ENCODE peak calls at places on chromosomes 11 and 22, in five cellular contexts. One of them, this sample, is unnamed.
A peak's percentile ranks its signal among the peaks of the same experiment; 100 is the strongest.

GRCh38 chr11:8006349-8006977 is 19.3 kb downstream of the EIF3F start:
- DNase-seq in GM12878: peak; percentile 7
- DNase-seq in K562: peak; percentile 68
- DNase-seq in HepG2: peak; percentile 63
- DNase-seq in SK-N-SH: peak; percentile 77
- DNase-seq in this sample: peak; percentile 77

GRCh38 chr11:70548976-70549375 is 150.6 kb downstream of the CTTN start:
- DNase-seq in GM12878: no peak
- DNase-seq in K562: peak; percentile 48
- DNase-seq in HepG2: no peak
- DNase-seq in SK-N-SH: no peak
- DNase-seq in this sample: no peak

GRCh38 chr11:11752688-11753087 is 89.1 kb upstream of the USP47 start:
- DNase-seq in GM12878: no peak
- DNase-seq in K562: no peak
- DNase-seq in HepG2: no peak
- DNase-seq in SK-N-SH: no peak
- DNase-seq in this sample: no peak

GRCh38 chr22:32991353-32992115 is 66.6 kb downstream of the SYN3 start:
- DNase-seq in GM12878: no peak
- DNase-seq in K562: no peak
- DNase-seq in HepG2: no peak
- DNase-seq in SK-N-SH: peak; percentile 49
- DNase-seq in this sample: no peak

GRCh38 chr22:49310354-49310753 is 517.3 kb downstream of the BRD1 start:
- DNase-seq in GM12878: no peak
- DNase-seq in K562: no peak
- DNase-seq in HepG2: no peak
- DNase-seq in SK-N-SH: no peak
- DNase-seq in this sample: no peak

GRCh38 chr22:26889794-26890193 is 232.4 kb downstream of the MIAT start:
- DNase-seq in GM12878: no peak
- DNase-seq in K562: no peak
- DNase-seq in HepG2: no peak
- DNase-seq in SK-N-SH: no peak
- DNase-seq in this sample: no peak

GRCh38 chr11:105004021-105004420 is 18.9 kb downstream of the CASP5 start:
- DNase-seq in GM12878: no peak
- DNase-seq in K562: no peak
- DNase-seq in HepG2: peak; percentile 51
- DNase-seq in SK-N-SH: no peak
- DNase-seq in this sample: no peak

GRCh38 chr11:46952553-46952952 is 16.0 kb downstream of the CSTPP1 start:
- DNase-seq in GM12878: no peak
- DNase-seq in K562: no peak
- DNase-seq in HepG2: no peak
- DNase-seq in SK-N-SH: no peak
- DNase-seq in this sample: no peak

GRCh38 chr22:38724926-38725571 is 19.3 kb downstream of the GTPBP1 start:
- DNase-seq in GM12878: no peak
- DNase-seq in K562: peak; percentile 39
- DNase-seq in HepG2: peak; percentile 58
- DNase-seq in SK-N-SH: peak; percentile 44
- DNase-seq in this sample: peak; percentile 70

GRCh38 chr11:28383471-28383870 is 275.3 kb downstream of the METTL15 start:
- DNase-seq in GM12878: no peak
- DNase-seq in K562: no peak
- DNase-seq in HepG2: no peak
- DNase-seq in SK-N-SH: no peak
- DNase-seq in this sample: no peak

GRCh38 chr11:57155838-57156583 is 25.7 kb upstream of the LRRC55 start:
- DNase-seq in GM12878: no peak
- DNase-seq in K562: no peak
- DNase-seq in HepG2: no peak
- DNase-seq in SK-N-SH: peak; percentile 44
- DNase-seq in this sample: no peak

GRCh38 chr11:65414776-65415498 is 7.7 kb upstream of the NEAT1 start:
- DNase-seq in GM12878: no peak
- DNase-seq in K562: no peak
- DNase-seq in HepG2: no peak
- DNase-seq in SK-N-SH: no peak
- DNase-seq in this sample: no peak

GRCh38 chr11:79086056-79086455 is 354.8 kb downstream of the TENM4 start:
- DNase-seq in GM12878: no peak
- DNase-seq in K562: no peak
- DNase-seq in HepG2: no peak
- DNase-seq in SK-N-SH: no peak
- DNase-seq in this sample: no peak

GRCh38 chr11:15035283-15035682 is 38.1 kb upstream of the CALCB start:
- DNase-seq in GM12878: no peak
- DNase-seq in K562: no peak
- DNase-seq in HepG2: no peak
- DNase-seq in SK-N-SH: no peak
- DNase-seq in this sample: no peak

GRCh38 chr11:130413383-130414106 is 14.9 kb downstream of the ADAMTS8 start:
- DNase-seq in GM12878: no peak
- DNase-seq in K562: no peak
- DNase-seq in HepG2: no peak
- DNase-seq in SK-N-SH: no peak
- DNase-seq in this sample: no peak

GRCh38 chr11:114082767-114083181 is 23.3 kb downstream of the ZBTB16 start:
- DNase-seq in GM12878: no peak
- DNase-seq in K562: peak; percentile 81
- DNase-seq in HepG2: no peak
- DNase-seq in SK-N-SH: no peak
- DNase-seq in this sample: no peak

GRCh38 chr11:83725718-83726117 is 439.6 kb upstream of the CCDC90B start:
- DNase-seq in GM12878: peak; percentile 28
- DNase-seq in K562: no peak
- DNase-seq in HepG2: no peak
- DNase-seq in SK-N-SH: no peak
- DNase-seq in this sample: no peak

GRCh38 chr11:60872124-60872951 is 5.0 kb downstream of the ZP1 start:
- DNase-seq in GM12878: no peak
- DNase-seq in K562: no peak
- DNase-seq in HepG2: no peak
- DNase-seq in SK-N-SH: peak; percentile 12
- DNase-seq in this sample: no peak

GRCh38 chr22:17491090-17491489 is 72.2 kb upstream of the SLC25A18 start:
- DNase-seq in GM12878: no peak
- DNase-seq in K562: no peak
- DNase-seq in HepG2: no peak
- DNase-seq in SK-N-SH: no peak
- DNase-seq in this sample: no peak

GRCh38 chr11:125141686-125142535 is 22.6 kb upstream of the PKNOX2 start:
- DNase-seq in GM12878: no peak
- DNase-seq in K562: peak; percentile 87
- DNase-seq in HepG2: no peak
- DNase-seq in SK-N-SH: peak; percentile 87
- DNase-seq in this sample: peak; percentile 87

GRCh38 chr11:1498262-1498661 is 11.7 kb upstream of the MOB2 start:
- DNase-seq in GM12878: no peak
- DNase-seq in K562: no peak
- DNase-seq in HepG2: no peak
- DNase-seq in SK-N-SH: no peak
- DNase-seq in this sample: no peak

GRCh38 chr11:93689166-93689734 is 27.8 kb downstream of the CEP295 start:
- DNase-seq in GM12878: no peak
- DNase-seq in K562: no peak
- DNase-seq in HepG2: no peak
- DNase-seq in SK-N-SH: no peak
- DNase-seq in this sample: no peak

GRCh38 chr22:47067911-47068654 is 305.6 kb downstream of the TBC1D22A start:
- DNase-seq in GM12878: no peak
- DNase-seq in K562: no peak
- DNase-seq in HepG2: no peak
- DNase-seq in SK-N-SH: no peak
- DNase-seq in this sample: no peak

GRCh38 chr11:66070604-66071325 is 693 bp downstream of the PACS1 start:
- DNase-seq in GM12878: no peak
- DNase-seq in K562: peak; percentile 74
- DNase-seq in HepG2: no peak
- DNase-seq in SK-N-SH: peak; percentile 74
- DNase-seq in this sample: peak; percentile 24

GRCh38 chr11:61429346-61429690 is 457 bp downstream of the CPSF7 start:
- DNase-seq in GM12878: no peak
- DNase-seq in K562: peak; percentile 88
- DNase-seq in HepG2: peak; percentile 66
- DNase-seq in SK-N-SH: peak; percentile 95
- DNase-seq in this sample: peak; percentile 75

GRCh38 chr11:47995318-47995717 is 15.0 kb downstream of the PTPRJ start:
- DNase-seq in GM12878: no peak
- DNase-seq in K562: no peak
- DNase-seq in HepG2: peak; percentile 74
- DNase-seq in SK-N-SH: no peak
- DNase-seq in this sample: no peak

GRCh38 chr11:95337175-95337957 is 106.4 kb upstream of the SESN3 start:
- DNase-seq in GM12878: peak; percentile 36
- DNase-seq in K562: no peak
- DNase-seq in HepG2: no peak
- DNase-seq in SK-N-SH: no peak
- DNase-seq in this sample: no peak

GRCh38 chr11:79304599-79305212 is 136.1 kb downstream of the TENM4 start:
- DNase-seq in GM12878: no peak
- DNase-seq in K562: no peak
- DNase-seq in HepG2: no peak
- DNase-seq in SK-N-SH: no peak
- DNase-seq in this sample: no peak

GRCh38 chr11:16809901-16810668 is 71.6 kb downstream of the C11orf58 start:
- DNase-seq in GM12878: no peak
- DNase-seq in K562: no peak
- DNase-seq in HepG2: no peak
- DNase-seq in SK-N-SH: no peak
- DNase-seq in this sample: no peak

GRCh38 chr11:61671527-61671926 is 8.7 kb upstream of the DAGLA start:
- DNase-seq in GM12878: no peak
- DNase-seq in K562: peak; percentile 50
- DNase-seq in HepG2: peak; percentile 85
- DNase-seq in SK-N-SH: no peak
- DNase-seq in this sample: no peak

GRCh38 chr11:71201936-71202597 is 50.3 kb downstream of the SHANK2 start:
- DNase-seq in GM12878: no peak
- DNase-seq in K562: no peak
- DNase-seq in HepG2: no peak
- DNase-seq in SK-N-SH: no peak
- DNase-seq in this sample: no peak

GRCh38 chr11:26201411-26201810 is 130.5 kb upstream of the ANO3 start:
- DNase-seq in GM12878: no peak
- DNase-seq in K562: no peak
- DNase-seq in HepG2: no peak
- DNase-seq in SK-N-SH: no peak
- DNase-seq in this sample: no peak
- TF ChIP-seq FOXM1 in GM12878: no peak
- TF ChIP-seq FOXM1 in K562: no peak
- TF ChIP-seq FOXM1 in HepG2: no peak
- TF ChIP-seq FOXM1 in SK-N-SH: no peak
- TF ChIP-seq FOXM1 in this sample: no peak

DNA sequence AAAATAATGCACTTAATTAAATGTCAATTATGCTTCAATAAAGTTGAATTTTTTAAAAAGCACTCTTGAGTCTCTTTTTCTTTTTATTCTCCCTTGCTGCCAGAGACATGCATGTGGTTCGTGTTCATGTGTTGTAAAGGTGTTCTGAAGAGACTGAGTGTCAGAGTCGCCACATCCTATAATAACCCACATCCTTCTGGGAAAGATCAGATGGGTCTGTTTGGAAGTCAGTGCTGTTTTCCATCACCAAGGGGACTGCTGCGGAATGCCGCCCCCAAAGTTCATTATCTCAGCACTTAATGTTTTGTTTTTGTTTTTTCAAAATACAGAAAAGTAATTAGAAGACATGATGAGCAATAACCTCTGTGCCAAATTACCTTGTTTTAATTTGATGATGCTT is 56.9 kb upstream of the EIF3M start:
- DNase-seq in GM12878: no peak
- DNase-seq in K562: no peak
- DNase-seq in HepG2: no peak
- DNase-seq in SK-N-SH: no peak
- DNase-seq in this sample: no peak
- TF ChIP-seq FOXM1 in GM12878: no peak
- TF ChIP-seq FOXM1 in K562: no peak
- TF ChIP-seq FOXM1 in HepG2: no peak
- TF ChIP-seq FOXM1 in SK-N-SH: no peak
- TF ChIP-seq FOXM1 in this sample: no peak

DNA sequence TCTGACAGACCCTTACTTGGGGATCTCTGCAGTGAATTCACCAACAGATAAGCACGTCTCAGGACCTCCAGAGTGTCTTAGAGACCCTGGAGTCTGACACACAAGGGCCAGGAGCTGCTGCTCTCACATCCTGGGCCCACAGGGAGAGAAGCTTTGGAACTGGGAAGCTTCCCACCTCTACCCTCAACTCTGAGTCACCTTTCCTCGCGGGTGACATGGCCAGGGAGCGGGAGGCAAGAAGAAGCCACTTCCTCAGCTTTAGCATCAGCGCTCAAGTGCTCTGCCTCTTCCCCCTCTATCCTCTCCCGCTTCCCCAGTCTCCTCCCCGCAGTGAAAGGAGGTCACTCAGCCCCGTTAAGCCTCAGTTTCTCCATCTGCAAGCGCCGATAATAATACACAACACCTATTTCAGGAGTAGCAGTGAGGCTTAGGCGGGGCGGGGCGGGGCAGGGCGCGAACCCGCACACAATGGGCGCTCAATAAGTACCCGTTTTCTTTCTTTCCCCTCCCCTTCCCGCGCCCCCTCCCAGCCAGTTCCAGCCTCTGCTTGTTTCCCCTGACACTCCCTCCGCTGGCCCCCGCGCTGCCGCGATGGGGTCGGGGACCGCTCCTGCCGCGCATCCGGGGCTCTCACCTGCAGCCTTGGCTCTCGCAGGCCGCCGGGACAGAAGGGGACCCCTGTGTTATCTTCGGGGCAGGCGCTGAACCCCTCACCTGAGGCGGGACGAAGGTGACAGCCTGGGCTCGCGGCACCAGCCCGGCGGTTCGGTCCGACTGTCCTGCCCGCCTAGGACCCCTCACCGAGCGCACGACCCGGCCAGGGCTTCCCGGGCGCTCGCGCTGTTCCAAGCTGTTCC is 937 bp downstream of the GDPD5 start:
- DNase-seq in GM12878: no peak
- DNase-seq in K562: peak; percentile 61
- DNase-seq in HepG2: no peak
- DNase-seq in SK-N-SH: peak; percentile 66
- DNase-seq in this sample: peak; percentile 28
- TF ChIP-seq FOXM1 in GM12878: no peak
- TF ChIP-seq FOXM1 in K562: no peak
- TF ChIP-seq FOXM1 in HepG2: no peak
- TF ChIP-seq FOXM1 in SK-N-SH: no peak
- TF ChIP-seq FOXM1 in this sample: no peak

GRCh38 chr11:34514597-34514996 is 1.0 kb upstream of the ELF5 start:
- DNase-seq in GM12878: no peak
- DNase-seq in K562: no peak
- DNase-seq in HepG2: no peak
- DNase-seq in SK-N-SH: no peak
- DNase-seq in this sample: no peak
- TF ChIP-seq FOXM1 in GM12878: no peak
- TF ChIP-seq FOXM1 in K562: no peak
- TF ChIP-seq FOXM1 in HepG2: no peak
- TF ChIP-seq FOXM1 in SK-N-SH: no peak
- TF ChIP-seq FOXM1 in this sample: no peak

GRCh38 chr11:118084247-118084646 is 2.5 kb downstream of the SMIM35 start:
- DNase-seq in GM12878: peak; percentile 4
- DNase-seq in K562: no peak
- DNase-seq in HepG2: peak; percentile 32
- DNase-seq in SK-N-SH: no peak
- DNase-seq in this sample: no peak
- TF ChIP-seq FOXM1 in GM12878: no peak
- TF ChIP-seq FOXM1 in K562: no peak
- TF ChIP-seq FOXM1 in HepG2: no peak
- TF ChIP-seq FOXM1 in SK-N-SH: no peak
- TF ChIP-seq FOXM1 in this sample: no peak